ENCODE peak calls at places on chromosomes 16 and 17, in six cellular contexts. H is transverse colon, K is IMR-90, S is prostate gland, Z is stomach, T is tibial nerve. D is an unnamed sample.
A peak's percentile ranks its signal among the peaks of the same experiment; 100 is the strongest.

GRCh38 chr17:13478326-13478830 is 123.4 kb downstream of the HS3ST3A1 start:
- DNase-seq in H (no peak), K (no peak), S (no peak), Z (no peak), T (no peak), D (no peak)

GRCh38 chr17:39541652-39542051 is 66.1 kb downstream of the NEUROD2 start:
- DNase-seq in H (no peak), K (no peak), S (no peak), Z (no peak), T (no peak), D (no peak)

GRCh38 chr17:3679186-3680126 is 10.8 kb downstream of the EMC6 start:
- DNase-seq in H (no peak), K (no peak), S (no peak), Z (no peak), T (no peak), D (no peak)

GRCh38 chr17:73630957-73631595 is 13.2 kb downstream of the SDK2 start:
- DNase-seq in H (no peak), K (no peak), S (no peak), Z (no peak), T (no peak), D (no peak)

GRCh38 chr17:18027280-18027679 is 11.7 kb downstream of the ATPAF2 start:
- DNase-seq in H (no peak), K (no peak), S (no peak), Z (no peak), T (no peak), D (no peak)

GRCh38 chr16:21265104-21265825 is 12.8 kb downstream of the CRYM start:
- DNase-seq in H (no peak), K (no peak), S (no peak), Z (no peak), T (no peak), D (no peak)

GRCh38 chr17:29054835-29055234 is 11.9 kb downstream of the PIPOX start:
- DNase-seq in H (no peak), K (no peak), S (no peak), Z (no peak), T (no peak), D (no peak)

GRCh38 chr16:30829130-30830071 is 42.4 kb upstream of the ZNF629 start:
- DNase-seq in H (peak; percentile 80), K (no peak), S (no peak), Z (peak; percentile 60), T (no peak), D (no peak)

GRCh38 chr17:34892864-34893263 is 68.4 kb downstream of the CCT6B start:
- DNase-seq in H (no peak), K (no peak), S (no peak), Z (no peak), T (no peak), D (no peak)

GRCh38 chr17:43401293-43401692 is 2.5 kb downstream of the ARL4D start:
- DNase-seq in H (no peak), K (peak; percentile 88), S (no peak), Z (peak; percentile 51), T (no peak), D (no peak)

GRCh38 chr16:68436581-68436980 is 11.7 kb downstream of the SMPD3 start:
- DNase-seq in H (no peak), K (no peak), S (no peak), Z (no peak), T (no peak), D (no peak)

GRCh38 chr17:74744714-74745547 is 3.5 kb upstream of the NHERF1 start:
- DNase-seq in H (peak; percentile 94), K (peak; percentile 47), S (peak; percentile 86), Z (peak; percentile 96), T (peak; percentile 92), D (peak; percentile 82)

GRCh38 chr17:81270279-81270678 is 24.8 kb downstream of the SLC38A10 start:
- DNase-seq in H (no peak), K (no peak), S (no peak), Z (no peak), T (no peak), D (no peak)

GRCh38 chr16:57273359-57273758 is 11.1 kb downstream of the PLLP start:
- DNase-seq in H (no peak), K (no peak), S (no peak), Z (no peak), T (no peak), D (no peak)

GRCh38 chr16:81817789-81818304 is 38.8 kb downstream of the PLCG2 start:
- DNase-seq in H (peak; percentile 47), K (no peak), S (no peak), Z (peak; percentile 34), T (no peak), D (no peak)

GRCh38 chr16:85353839-85354622 is 241.8 kb upstream of the CIBAR2 start:
- DNase-seq in H (peak; percentile 76), K (no peak), S (peak; percentile 83), Z (peak; percentile 82), T (no peak), D (no peak)

GRCh38 chr16:23694707-23695373 is 16.2 kb downstream of the PLK1 start:
- DNase-seq in H (no peak), K (peak; percentile 38), S (no peak), Z (no peak), T (no peak), D (no peak)

GRCh38 chr17:82064433-82065192 is 991 bp downstream of the DUS1L start:
- DNase-seq in H (peak; percentile 64), K (no peak), S (no peak), Z (peak; percentile 57), T (no peak), D (no peak)

GRCh38 chr17:31112001-31112661 is 17.4 kb downstream of the NF1 start:
- DNase-seq in H (no peak), K (no peak), S (no peak), Z (no peak), T (no peak), D (no peak)

GRCh38 chr17:66044083-66044482 is 147.8 kb downstream of the CEP112 start:
- DNase-seq in H (no peak), K (no peak), S (no peak), Z (no peak), T (no peak), D (no peak)

GRCh38 chr17:49069585-49070273 is 62.8 kb upstream of the B4GALNT2 start:
- DNase-seq in H (no peak), K (peak; percentile 16), S (no peak), Z (no peak), T (no peak), D (no peak)

GRCh38 chr17:81428121-81428515 is 32.9 kb downstream of the BAHCC1 start:
- DNase-seq in H (peak; percentile 52), K (no peak), S (no peak), Z (peak; percentile 79), T (no peak), D (no peak)

GRCh38 chr16:67726106-67727034 is 7.3 kb upstream of the GFOD2 start:
- DNase-seq in H (no peak), K (peak; percentile 4), S (no peak), Z (no peak), T (no peak), D (no peak)

GRCh38 chr17:73007447-73007846 is 85.0 kb downstream of the SLC39A11 start:
- DNase-seq in H (peak; percentile 23), K (peak; percentile 80), S (no peak), Z (peak; percentile 57), T (no peak), D (no peak)

GRCh38 chr16:14401839-14402115 is 228.3 kb downstream of the PARN start:
- DNase-seq in H (no peak), K (peak; percentile 18), S (no peak), Z (no peak), T (no peak), D (no peak)

GRCh38 chr16:3960049-3960809 is 79.7 kb upstream of the CREBBP start:
- DNase-seq in H (no peak), K (no peak), S (no peak), Z (no peak), T (no peak), D (no peak)
- H3K27ac ChIP-seq in H (peak overlapping the region; percentile 65), K (peak overlapping the region; percentile 74), S (peak overlapping the region; percentile 50), Z (peak overlapping the region; percentile 18), T (peak overlapping the region; percentile 91), D (peak overlapping the region; percentile 3)

DNA sequence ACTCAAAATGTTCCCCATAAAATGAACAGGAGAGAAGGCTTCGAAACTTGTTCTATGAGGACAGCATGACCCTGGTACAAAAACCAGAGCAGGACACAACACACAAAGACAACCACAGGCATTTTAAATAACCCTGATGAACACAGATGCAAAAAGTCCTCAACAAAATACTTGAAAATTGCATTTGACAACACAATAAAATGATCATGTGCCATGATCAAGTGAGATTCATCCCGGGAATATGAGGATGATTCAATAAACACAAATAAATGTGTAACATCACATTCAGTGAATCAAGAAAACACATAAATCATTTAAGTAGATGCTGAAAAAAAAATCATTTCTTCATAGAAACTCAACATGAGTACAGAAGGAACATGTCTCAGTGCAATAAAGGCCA is 208.4 kb upstream of the WSB1 start:
- DNase-seq in H (no peak), K (no peak), S (no peak), Z (no peak), T (no peak), D (no peak)
- H3K9me3 ChIP-seq in H (no peaks in the 10 kb centered on the region), K (peaks cover 12% of the 10 kb centered on the region), S (no peaks in the 10 kb centered on the region), Z (no peaks in the 10 kb centered on the region), T (no peaks in the 10 kb centered on the region), D (no peaks in the 10 kb centered on the region)

GRCh38 chr16:66696669-66697630 is at the start of gene CMTM4:
- DNase-seq in H (peak; percentile 90), K (peak; percentile 80), S (peak; percentile 86), Z (peak; percentile 91), T (peak; percentile 74), D (peak; percentile 72)
- H3K4me3 ChIP-seq in H (peak within 1 kb of the TSS; percentile 75), K (peak within 1 kb of the TSS; percentile 98), S (peak within 1 kb of the TSS; percentile 65), Z (peak within 1 kb of the TSS; percentile 74), T (peak within 1 kb of the TSS; percentile 67), D (peak within 1 kb of the TSS; percentile 80)

DNA sequence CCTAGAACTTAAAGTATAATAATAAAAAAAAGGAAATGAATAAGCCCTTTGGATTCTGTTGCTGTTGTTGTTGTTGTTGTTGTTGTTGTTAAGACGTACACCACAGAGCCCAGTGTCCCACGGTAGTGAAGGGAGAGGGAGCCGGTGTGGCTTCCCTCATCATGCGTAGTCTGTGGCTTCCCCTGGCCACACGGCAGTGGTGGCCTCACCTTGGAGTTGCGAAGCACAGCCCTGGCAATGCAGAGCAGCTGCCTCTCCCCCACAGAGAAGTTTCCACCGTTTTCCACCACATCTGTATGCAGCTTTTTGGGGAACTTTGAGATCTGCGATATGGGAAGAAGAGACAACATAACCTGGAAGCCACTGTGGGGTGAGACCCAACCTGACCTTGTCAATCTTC is 14.1 kb upstream of the ABCC12 start:
- DNase-seq in H (no peak), K (no peak), S (no peak), Z (no peak), T (no peak), D (no peak)
- H3K27ac ChIP-seq in H (no peak overlapping the region), K (no peak overlapping the region), S (no peak overlapping the region), Z (no peak overlapping the region), T (no peak overlapping the region), D (no peak overlapping the region)

DNA sequence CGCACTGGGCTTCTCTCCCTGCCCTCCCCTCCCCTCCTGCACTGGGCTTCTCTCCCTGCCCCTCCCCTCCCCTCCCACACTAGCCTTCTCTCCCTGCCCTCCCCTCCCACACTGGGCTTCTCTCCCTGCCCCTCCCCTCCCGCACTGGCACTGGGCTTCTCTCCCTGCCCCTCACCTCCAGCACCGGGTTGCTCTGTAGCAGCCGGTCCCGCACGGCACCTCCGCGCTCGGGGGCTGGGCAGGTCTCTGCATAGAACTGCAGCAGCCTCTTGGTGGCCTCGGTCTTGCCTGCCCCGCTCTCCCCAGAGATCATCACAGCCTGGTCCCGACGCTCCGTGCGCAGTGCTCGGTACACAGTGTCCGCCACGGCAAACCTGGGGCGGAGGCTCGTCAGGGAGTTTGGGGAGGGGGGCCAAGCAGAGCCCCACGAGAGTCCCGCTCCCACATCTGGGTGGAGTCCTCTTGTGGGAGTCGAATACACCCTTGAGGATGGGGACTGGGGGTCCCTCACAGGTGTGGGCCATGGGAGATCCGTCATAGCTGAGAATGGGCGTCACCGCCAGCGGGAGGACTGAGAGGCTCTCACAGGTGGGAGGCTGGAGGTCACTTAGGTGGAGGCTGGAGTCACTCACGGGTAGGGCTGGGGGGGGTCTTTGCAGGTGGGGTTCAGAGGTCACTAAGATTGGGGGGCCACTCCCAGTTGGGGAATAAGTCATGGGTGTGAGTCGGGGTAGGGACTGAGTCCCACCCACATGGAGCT is 9.6 kb downstream of the MYO1C start:
- DNase-seq in H (no peak), K (no peak), S (no peak), Z (no peak), T (no peak), D (no peak)
- H3K9me3 ChIP-seq in H (no peaks in the 10 kb centered on the region), K (no peaks in the 10 kb centered on the region), S (no peaks in the 10 kb centered on the region), Z (no peaks in the 10 kb centered on the region), T (no peaks in the 10 kb centered on the region), D (no peaks in the 10 kb centered on the region)

D was measured in effector memory CD4-positive, alpha-beta T cell.